ENCODE peak calls at places on chromosomes 7 and 10, in four cellular contexts. R is CD8-positive, alpha-beta T cell; F is heart left ventricle; B is upper lobe of right lung. A is an unnamed sample.

GRCh38 chr7:132972745-132973144 is 109.1 kb downstream of the CHCHD3 start:
- DNase-seq in F (no peak), B (no peak), R (no peak), A (no peak)

GRCh38 chr7:118858651-118859149 is 634.2 kb downstream of the ANKRD7 start:
- DNase-seq in R (no peak), B (peak; percentile 40), F (no peak), A (no peak)

GRCh38 chr10:103828107-103828506 is 27.3 kb downstream of the SH3PXD2A start:
- DNase-seq in R (no peak), B (no peak), F (no peak), A (no peak)

GRCh38 chr7:137734221-137734620 is 112.6 kb downstream of the DGKI start:
- DNase-seq in F (no peak), B (no peak), R (no peak), A (no peak)

GRCh38 chr7:47308808-47309207 is 273.1 kb downstream of the TNS3 start:
- DNase-seq in B (no peak), F (no peak), R (no peak), A (no peak)

GRCh38 chr7:85184599-85185354 is 2.1 kb downstream of the SEMA3D start:
- DNase-seq in B (peak; percentile 58), F (no peak), R (no peak), A (no peak)

GRCh38 chr10:4512557-4513286 is 313.3 kb upstream of the AKR1E2 start:
- DNase-seq in R (no peak), B (no peak), F (peak; percentile 69), A (no peak)

GRCh38 chr10:89609730-89610393 is 35.2 kb downstream of the PANK1 start:
- DNase-seq in F (no peak), R (no peak), B (no peak), A (no peak)

GRCh38 chr7:120857558-120858298 is at the start of gene TSPAN12:
- DNase-seq in F (peak; percentile 87), B (peak; percentile 93), R (peak; percentile 21), A (peak; percentile 64)

GRCh38 chr10:94423627-94424026 is 21.3 kb downstream of the TBC1D12 start:
- DNase-seq in R (no peak), B (no peak), F (no peak), A (no peak)

GRCh38 chr10:94299417-94299816 is 63.3 kb downstream of the NOC3L start:
- DNase-seq in R (no peak), F (no peak), B (no peak), A (no peak)

GRCh38 chr10:120409816-120410215 is 47.2 kb upstream of the PLPP4 start:
- DNase-seq in F (no peak), B (no peak), R (no peak), A (no peak)

GRCh38 chr7:126635545-126635944 is 617.2 kb downstream of the GRM8 start:
- DNase-seq in F (no peak), B (no peak), R (no peak), A (no peak)

GRCh38 chr10:15419279-15419874 is 48.3 kb upstream of the FAM171A1 start:
- DNase-seq in R (peak; percentile 26), B (no peak), F (no peak), A (no peak)

GRCh38 chr10:14074062-14074884 is 256.5 kb downstream of the FRMD4A start:
- DNase-seq in B (peak; percentile 82), F (peak; percentile 82), R (no peak), A (peak; percentile 78)

GRCh38 chr10:50275650-50276235 is 24.4 kb upstream of the ASAH2 start:
- DNase-seq in F (no peak), B (no peak), R (peak; percentile 14), A (peak; percentile 21)

GRCh38 chr10:50635286-50635685 is 11.5 kb upstream of the SGMS1 start:
- DNase-seq in B (no peak), F (no peak), R (no peak), A (no peak)

GRCh38 chr10:35328404-35329037 is 7.8 kb upstream of the CCNY start:
- DNase-seq in B (no peak), R (no peak), F (no peak), A (no peak)

GRCh38 chr7:26680616-26681015 is 183.8 kb downstream of the SKAP2 start:
- DNase-seq in B (no peak), F (no peak), R (no peak), A (no peak)
- H3K36me3 ChIP-seq in B (no peaks in the 10 kb centered on the region), F (no peaks in the 10 kb centered on the region), R (no peaks in the 10 kb centered on the region), A (no peaks in the 10 kb centered on the region)

GRCh38 chr7:102284891-102285540 is 1.7 kb upstream of the SH2B2 start:
- DNase-seq in B (peak; percentile 89), F (peak; percentile 66), R (no peak), A (peak; percentile 39)

GRCh38 chr7:102285541-102286236 is 979 bp upstream of the SH2B2 start:
- DNase-seq in R (no peak), B (no peak), F (no peak), A (no peak)

GRCh38 chr7:102287465-102288146 is 938 bp downstream of the SH2B2 start:
- DNase-seq in F (no peak), R (no peak), B (peak; percentile 76), A (peak; percentile 49)

GRCh38 chr7:102287082-102287464 is 405 bp downstream of the SH2B2 start:
- DNase-seq in B (peak; percentile 74), R (no peak), F (no peak), A (no peak)

GRCh38 chr7:102286237-102287081 is at the start of gene SH2B2:
- DNase-seq in R (peak; percentile 36), F (peak; percentile 67), B (peak; percentile 91), A (peak; percentile 86)
- H3K4me1 ChIP-seq in R (peaks cover 39% of the 10 kb centered on the region), F (peaks cover 11% of the 10 kb centered on the region), B (peaks cover 22% of the 10 kb centered on the region), A (no peaks in the 10 kb centered on the region)

DNA sequence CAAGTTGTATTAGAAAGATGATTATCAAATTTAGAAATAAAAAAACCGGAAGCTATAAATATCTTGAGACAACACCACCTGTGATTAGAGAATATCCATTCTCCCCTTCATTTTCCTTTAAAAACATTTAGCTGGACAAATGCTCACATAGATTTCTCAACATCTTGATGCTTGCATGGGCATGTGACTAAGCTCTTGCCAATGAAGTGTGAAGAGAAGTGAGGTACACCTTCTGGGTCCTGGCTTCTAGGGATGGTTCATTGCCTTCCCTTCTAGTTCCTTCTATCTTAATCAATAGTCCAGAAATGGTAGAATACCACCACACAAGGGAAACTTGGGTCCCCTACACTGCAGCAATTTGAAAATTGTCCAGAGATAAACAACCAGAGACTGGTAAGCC is 41.0 kb downstream of the WAPL start:
- DNase-seq in F (no peak), R (no peak), B (no peak), A (no peak)
- H3K36me3 ChIP-seq in F (peaks cover 5% of the 10 kb centered on the region), R (no peaks in the 10 kb centered on the region), B (peaks cover 47% of the 10 kb centered on the region), A (no peaks in the 10 kb centered on the region)

GRCh38 chr10:107814865-107815487 is 650.5 kb upstream of the SORCS1 start:
- DNase-seq in R (no peak), F (peak; percentile 28), B (no peak), A (peak; percentile 14)

GRCh38 chr10:107809889-107810288 is 645.4 kb upstream of the SORCS1 start:
- DNase-seq in R (no peak), B (no peak), F (no peak), A (no peak)

GRCh38 chr10:107813396-107813795 is 648.9 kb upstream of the SORCS1 start:
- DNase-seq in B (no peak), R (no peak), F (no peak), A (no peak)
- H3K4me1 ChIP-seq in B (no peaks in the 10 kb centered on the region), R (no peaks in the 10 kb centered on the region), F (no peaks in the 10 kb centered on the region), A (no peaks in the 10 kb centered on the region)

DNA sequence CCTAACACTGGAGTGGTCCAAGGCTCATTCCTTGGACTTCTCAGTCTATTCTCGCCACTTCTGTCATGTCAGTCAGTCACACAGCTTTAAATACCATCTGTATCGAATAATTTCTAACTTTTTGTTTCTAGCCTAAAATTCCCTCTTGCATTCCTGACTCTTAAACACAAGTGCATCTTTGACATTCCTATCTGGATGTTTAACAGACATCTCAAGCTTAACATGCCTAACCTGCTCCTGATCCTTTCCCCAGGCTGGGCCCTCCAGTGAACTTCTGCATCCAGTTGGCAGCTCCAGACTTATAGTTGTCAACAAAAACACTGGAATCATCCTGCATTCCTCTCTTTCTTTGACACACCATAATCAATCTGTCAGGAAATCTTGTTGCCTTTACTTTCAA is 4.5 kb upstream of the ABCB4 start:
- DNase-seq in B (no peak), R (no peak), F (no peak), A (no peak)
- H3K36me3 ChIP-seq in B (no peaks in the 10 kb centered on the region), R (no peaks in the 10 kb centered on the region), F (no peaks in the 10 kb centered on the region), A (no peaks in the 10 kb centered on the region)

DNA sequence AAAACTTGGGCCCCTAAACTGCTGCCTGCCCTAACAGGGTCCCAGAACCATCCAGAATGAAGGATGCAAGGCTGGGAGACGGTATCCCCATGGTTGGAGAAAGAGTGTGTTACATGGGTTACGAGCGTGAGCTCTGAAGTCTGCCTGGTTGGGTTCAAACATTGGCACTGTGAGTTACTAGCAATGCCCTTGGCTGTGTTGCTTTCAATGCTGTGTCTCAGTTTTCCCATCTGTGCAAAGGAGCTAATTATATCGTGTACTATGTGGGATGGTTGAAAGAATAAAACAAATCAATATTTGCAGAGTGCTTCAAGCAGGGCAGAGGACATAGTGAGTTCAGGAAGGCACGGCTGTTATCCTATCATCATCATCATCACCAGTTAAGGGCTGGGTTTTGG is 114.7 kb downstream of the ZMIZ1 start:
- DNase-seq in F (no peak), R (no peak), B (no peak), A (no peak)
- H3K4me1 ChIP-seq in F (peaks cover 75% of the 10 kb centered on the region), R (no peaks in the 10 kb centered on the region), B (peaks cover 91% of the 10 kb centered on the region), A (peaks cover 51% of the 10 kb centered on the region)

DNA sequence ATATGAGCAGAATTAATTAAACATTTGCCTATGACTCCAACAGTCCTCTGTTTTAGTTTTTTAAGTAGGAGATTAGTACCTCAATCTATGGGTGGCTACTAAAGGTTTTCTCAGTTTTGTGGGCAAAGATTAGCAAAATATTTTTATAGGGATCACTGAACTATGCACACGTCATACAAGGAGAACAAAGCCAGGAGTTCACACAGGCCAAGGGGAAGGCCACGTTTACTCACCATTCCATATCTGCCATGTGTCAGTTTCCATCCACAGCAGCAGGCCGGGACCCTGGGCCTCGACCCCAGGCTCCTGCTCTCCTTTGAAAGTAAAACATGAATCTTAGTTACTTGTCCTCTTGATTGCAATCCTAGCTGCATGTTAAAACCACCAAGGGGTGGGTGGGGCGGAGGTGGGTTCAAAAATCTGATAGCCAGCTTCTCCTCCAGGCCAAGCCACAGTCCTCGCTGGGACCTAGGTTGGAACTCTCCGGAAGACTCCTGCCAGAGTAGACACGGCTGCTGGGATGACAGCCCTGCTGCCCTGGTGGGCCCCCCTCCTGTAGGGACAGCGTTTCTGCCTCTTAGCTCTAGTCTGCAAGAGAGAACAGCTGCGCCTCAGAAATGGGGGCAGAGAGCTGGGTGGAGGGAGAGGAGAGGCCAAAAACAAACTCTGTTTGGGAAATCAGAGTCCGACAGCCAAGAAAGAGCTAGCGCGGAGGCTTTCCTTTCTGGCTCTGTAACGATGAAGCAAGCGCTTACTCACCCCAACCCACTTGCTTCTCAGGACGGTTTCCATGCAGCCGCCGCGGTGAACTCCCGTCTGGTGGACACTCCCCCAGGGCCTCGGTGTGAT is 35.6 kb downstream of the PITRM1 start:
- DNase-seq in B (no peak), R (no peak), F (peak; percentile 60), A (peak; percentile 72)
- H3K36me3 ChIP-seq in B (peaks cover 98% of the 10 kb centered on the region), R (peaks cover 55% of the 10 kb centered on the region), F (peaks cover 26% of the 10 kb centered on the region), A (no peaks in the 10 kb centered on the region)

DNA sequence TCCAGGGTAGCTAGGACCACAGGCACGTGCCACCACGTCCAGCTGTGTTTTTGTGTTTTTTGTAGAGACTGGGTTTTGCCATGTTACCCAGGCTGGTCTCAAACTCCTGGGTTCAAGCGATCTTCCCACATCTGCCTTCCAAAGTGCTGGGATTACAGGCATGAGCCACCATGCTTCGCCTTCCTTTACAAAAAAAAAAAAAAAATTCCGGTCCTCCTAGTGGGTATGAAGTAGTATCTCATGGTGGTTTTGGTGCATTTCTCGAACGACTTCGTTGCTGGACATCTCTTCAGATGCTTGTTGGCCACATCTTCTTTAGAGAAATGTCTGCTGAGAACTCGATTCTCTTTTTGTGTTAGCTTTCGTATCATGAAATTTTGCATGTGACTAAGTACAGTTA is 3.9 kb downstream of the PROSER2 start:
- DNase-seq in R (no peak), F (no peak), B (no peak), A (no peak)
- H3K4me1 ChIP-seq in R (no peaks in the 10 kb centered on the region), F (no peaks in the 10 kb centered on the region), B (peaks cover 10% of the 10 kb centered on the region), A (no peaks in the 10 kb centered on the region)

GRCh38 chr10:28833313-28833712 is 156.0 kb downstream of the BAMBI start:
- DNase-seq in R (no peak), B (no peak), F (no peak), A (no peak)
- H3K36me3 ChIP-seq in R (no peaks in the 10 kb centered on the region), B (no peaks in the 10 kb centered on the region), F (no peaks in the 10 kb centered on the region), A (no peaks in the 10 kb centered on the region)